ENCODE peak calls at places on chromosomes 3 and 15, in nine cellular contexts. One of them, this sample, is unnamed.

GRCh38 chr15:93221754-93222153 is 132.7 kb upstream of the RGMA start:
- DNase-seq in A549: no peak
- DNase-seq in testis: no peak
- DNase-seq in HepG2: no peak
- DNase-seq in ovary: no peak
- DNase-seq in Peyer's patch: no peak
- DNase-seq in body of pancreas: no peak
- DNase-seq in GM12878: no peak
- DNase-seq in adrenal gland: no peak
- DNase-seq in this sample: no peak

GRCh38 chr3:127035672-127036071 is 52.8 kb downstream of the PLXNA1 start:
- DNase-seq in A549: peak; percentile 33
- DNase-seq in testis: peak; percentile 48
- DNase-seq in HepG2: no peak
- DNase-seq in ovary: peak; percentile 90
- DNase-seq in Peyer's patch: peak; percentile 93
- DNase-seq in body of pancreas: peak; percentile 23
- DNase-seq in GM12878: no peak
- DNase-seq in adrenal gland: peak; percentile 93
- DNase-seq in this sample: peak; percentile 96

GRCh38 chr15:91887321-91887720 is 33.8 kb downstream of the SLCO3A1 start:
- DNase-seq in A549: no peak
- DNase-seq in testis: peak; percentile 54
- DNase-seq in HepG2: no peak
- DNase-seq in ovary: no peak
- DNase-seq in Peyer's patch: no peak
- DNase-seq in body of pancreas: no peak
- DNase-seq in GM12878: no peak
- DNase-seq in adrenal gland: no peak
- DNase-seq in this sample: no peak

GRCh38 chr3:76044601-76045600 is 259.6 kb upstream of the ZNF717 start:
- DNase-seq in A549: no peak
- DNase-seq in testis: peak; percentile 79
- DNase-seq in HepG2: no peak
- DNase-seq in ovary: no peak
- DNase-seq in Peyer's patch: peak; percentile 46
- DNase-seq in body of pancreas: peak; percentile 23
- DNase-seq in GM12878: no peak
- DNase-seq in adrenal gland: peak; percentile 41
- DNase-seq in this sample: no peak

GRCh38 chr3:105807146-105807545 is 61.7 kb downstream of the CBLB start:
- DNase-seq in A549: no peak
- DNase-seq in testis: no peak
- DNase-seq in HepG2: no peak
- DNase-seq in ovary: no peak
- DNase-seq in Peyer's patch: no peak
- DNase-seq in body of pancreas: no peak
- DNase-seq in GM12878: no peak
- DNase-seq in adrenal gland: no peak
- DNase-seq in this sample: no peak

GRCh38 chr3:58062469-58062868 is 54.2 kb downstream of the FLNB start:
- DNase-seq in A549: no peak
- DNase-seq in testis: no peak
- DNase-seq in HepG2: no peak
- DNase-seq in ovary: no peak
- DNase-seq in Peyer's patch: no peak
- DNase-seq in body of pancreas: no peak
- DNase-seq in GM12878: no peak
- DNase-seq in adrenal gland: no peak
- DNase-seq in this sample: no peak

GRCh38 chr3:15629860-15630597 is 28.5 kb downstream of the BTD start:
- DNase-seq in A549: peak; percentile 82
- DNase-seq in testis: peak; percentile 78
- DNase-seq in HepG2: peak; percentile 62
- DNase-seq in ovary: peak; percentile 72
- DNase-seq in Peyer's patch: peak; percentile 87
- DNase-seq in body of pancreas: peak; percentile 65
- DNase-seq in GM12878: peak; percentile 83
- DNase-seq in adrenal gland: peak; percentile 76
- DNase-seq in this sample: peak; percentile 70

GRCh38 chr3:57079221-57079831 is 18.9 kb downstream of the SPATA12 start:
- DNase-seq in A549: peak; percentile 47
- DNase-seq in testis: peak; percentile 74
- DNase-seq in HepG2: peak; percentile 28
- DNase-seq in ovary: peak; percentile 64
- DNase-seq in Peyer's patch: peak; percentile 49
- DNase-seq in body of pancreas: peak; percentile 48
- DNase-seq in GM12878: no peak
- DNase-seq in adrenal gland: peak; percentile 40
- DNase-seq in this sample: no peak

GRCh38 chr3:168442502-168442901 is 346.8 kb upstream of the GOLIM4 start:
- DNase-seq in A549: no peak
- DNase-seq in testis: no peak
- DNase-seq in HepG2: no peak
- DNase-seq in ovary: no peak
- DNase-seq in Peyer's patch: no peak
- DNase-seq in body of pancreas: no peak
- DNase-seq in GM12878: no peak
- DNase-seq in adrenal gland: no peak
- DNase-seq in this sample: no peak

GRCh38 chr15:63156708-63157065 is 590 bp downstream of the RPS27L start:
- DNase-seq in A549: no peak
- DNase-seq in testis: peak; percentile 70
- DNase-seq in HepG2: peak; percentile 25
- DNase-seq in ovary: peak; percentile 29
- DNase-seq in Peyer's patch: peak; percentile 79
- DNase-seq in body of pancreas: peak; percentile 26
- DNase-seq in GM12878: no peak
- DNase-seq in adrenal gland: peak; percentile 72
- DNase-seq in this sample: peak; percentile 38

GRCh38 chr3:136353461-136353860 is 103.3 kb downstream of the PCCB start:
- DNase-seq in A549: no peak
- DNase-seq in testis: no peak
- DNase-seq in HepG2: no peak
- DNase-seq in ovary: no peak
- DNase-seq in Peyer's patch: no peak
- DNase-seq in body of pancreas: no peak
- DNase-seq in GM12878: peak; percentile 30
- DNase-seq in adrenal gland: no peak
- DNase-seq in this sample: no peak

GRCh38 chr3:47337656-47338055 is 43.2 kb upstream of the PTPN23 start:
- DNase-seq in A549: no peak
- DNase-seq in testis: no peak
- DNase-seq in HepG2: no peak
- DNase-seq in ovary: no peak
- DNase-seq in Peyer's patch: no peak
- DNase-seq in body of pancreas: no peak
- DNase-seq in GM12878: no peak
- DNase-seq in adrenal gland: no peak
- DNase-seq in this sample: no peak

GRCh38 chr15:50916395-50916794 is 7.9 kb downstream of the AP4E1 start:
- DNase-seq in A549: no peak
- DNase-seq in testis: no peak
- DNase-seq in HepG2: no peak
- DNase-seq in ovary: no peak
- DNase-seq in Peyer's patch: no peak
- DNase-seq in body of pancreas: no peak
- DNase-seq in GM12878: no peak
- DNase-seq in adrenal gland: no peak
- DNase-seq in this sample: no peak

GRCh38 chr3:127113571-127113891 is 79.4 kb upstream of the PRR23E start:
- DNase-seq in A549: no peak
- DNase-seq in testis: no peak
- DNase-seq in HepG2: peak; percentile 95
- DNase-seq in ovary: no peak
- DNase-seq in Peyer's patch: no peak
- DNase-seq in body of pancreas: no peak
- DNase-seq in GM12878: no peak
- DNase-seq in adrenal gland: no peak
- DNase-seq in this sample: no peak

GRCh38 chr3:140007081-140007480 is 72.1 kb downstream of the CLSTN2 start:
- DNase-seq in A549: no peak
- DNase-seq in testis: no peak
- DNase-seq in HepG2: no peak
- DNase-seq in ovary: no peak
- DNase-seq in Peyer's patch: no peak
- DNase-seq in body of pancreas: no peak
- DNase-seq in GM12878: no peak
- DNase-seq in adrenal gland: no peak
- DNase-seq in this sample: no peak

GRCh38 chr3:29284578-29284977 is 3.7 kb downstream of the RBMS3 start:
- DNase-seq in A549: no peak
- DNase-seq in testis: no peak
- DNase-seq in HepG2: no peak
- DNase-seq in ovary: no peak
- DNase-seq in Peyer's patch: no peak
- DNase-seq in body of pancreas: no peak
- DNase-seq in GM12878: no peak
- DNase-seq in adrenal gland: no peak
- DNase-seq in this sample: no peak
- H3K4me3 ChIP-seq in A549: no peak overlapping the region
- H3K4me3 ChIP-seq in testis: peak overlapping the region; percentile 57
- H3K4me3 ChIP-seq in HepG2: no peak overlapping the region
- H3K4me3 ChIP-seq in ovary: peak overlapping the region; percentile 53
- H3K4me3 ChIP-seq in Peyer's patch: no peak overlapping the region
- H3K4me3 ChIP-seq in body of pancreas: no peak overlapping the region
- H3K4me3 ChIP-seq in GM12878: no peak overlapping the region
- H3K4me3 ChIP-seq in adrenal gland: peak overlapping the region; percentile 77
- H3K4me3 ChIP-seq in this sample: no peak overlapping the region

GRCh38 chr15:37099321-37100108 is 834 bp downstream of the MEIS2 start:
- DNase-seq in A549: peak; percentile 15
- DNase-seq in testis: peak; percentile 37
- DNase-seq in HepG2: peak; percentile 66
- DNase-seq in ovary: peak; percentile 56
- DNase-seq in Peyer's patch: no peak
- DNase-seq in body of pancreas: peak; percentile 46
- DNase-seq in GM12878: no peak
- DNase-seq in adrenal gland: peak; percentile 73
- DNase-seq in this sample: no peak

GRCh38 chr15:37102315-37103021 is 2.1 kb upstream of the MEIS2 start:
- DNase-seq in A549: peak; percentile 21
- DNase-seq in testis: peak; percentile 37
- DNase-seq in HepG2: no peak
- DNase-seq in ovary: peak; percentile 47
- DNase-seq in Peyer's patch: no peak
- DNase-seq in body of pancreas: no peak
- DNase-seq in GM12878: no peak
- DNase-seq in adrenal gland: peak; percentile 56
- DNase-seq in this sample: no peak

GRCh38 chr15:37103475-37104071 is 3.2 kb upstream of the MEIS2 start:
- DNase-seq in A549: no peak
- DNase-seq in testis: no peak
- DNase-seq in HepG2: no peak
- DNase-seq in ovary: no peak
- DNase-seq in Peyer's patch: no peak
- DNase-seq in body of pancreas: no peak
- DNase-seq in GM12878: no peak
- DNase-seq in adrenal gland: peak; percentile 36
- DNase-seq in this sample: no peak

GRCh38 chr15:37100109-37100873 is at the start of gene MEIS2:
- DNase-seq in A549: peak; percentile 79
- DNase-seq in testis: peak; percentile 92
- DNase-seq in HepG2: peak; percentile 83
- DNase-seq in ovary: peak; percentile 95
- DNase-seq in Peyer's patch: peak; percentile 85
- DNase-seq in body of pancreas: peak; percentile 90
- DNase-seq in GM12878: peak; percentile 37
- DNase-seq in adrenal gland: peak; percentile 96
- DNase-seq in this sample: peak; percentile 97

GRCh38 chr15:37101634-37102314 is 1.4 kb upstream of the MEIS2 start:
- DNase-seq in A549: peak; percentile 66
- DNase-seq in testis: peak; percentile 86
- DNase-seq in HepG2: peak; percentile 51
- DNase-seq in ovary: peak; percentile 81
- DNase-seq in Peyer's patch: peak; percentile 69
- DNase-seq in body of pancreas: peak; percentile 74
- DNase-seq in GM12878: no peak
- DNase-seq in adrenal gland: peak; percentile 87
- DNase-seq in this sample: peak; percentile 95
- TF ChIP-seq POLR2A in A549: peak; percentile 72
- TF ChIP-seq POLR2A in testis: no peak
- TF ChIP-seq POLR2A in HepG2: peak; percentile 78
- TF ChIP-seq POLR2A in ovary: no peak
- TF ChIP-seq POLR2A in Peyer's patch: no peak
- TF ChIP-seq POLR2A in body of pancreas: no peak
- TF ChIP-seq POLR2A in GM12878: peak; percentile 55
- TF ChIP-seq POLR2A in adrenal gland: peak; percentile 79
- TF ChIP-seq POLR2A in this sample: no peak

GRCh38 chr15:41971089-41971892 is 1.1 kb downstream of the EHD4 start:
- DNase-seq in A549: peak; percentile 38
- DNase-seq in testis: peak; percentile 62
- DNase-seq in HepG2: peak; percentile 61
- DNase-seq in ovary: peak; percentile 61
- DNase-seq in Peyer's patch: peak; percentile 81
- DNase-seq in body of pancreas: peak; percentile 65
- DNase-seq in GM12878: peak; percentile 89
- DNase-seq in adrenal gland: peak; percentile 68
- DNase-seq in this sample: no peak
- TF ChIP-seq CTCF in A549: no peak
- TF ChIP-seq CTCF in testis: no peak
- TF ChIP-seq CTCF in HepG2: no peak
- TF ChIP-seq CTCF in ovary: no peak
- TF ChIP-seq CTCF in Peyer's patch: no peak
- TF ChIP-seq CTCF in body of pancreas: no peak
- TF ChIP-seq CTCF in GM12878: no peak
- TF ChIP-seq CTCF in adrenal gland: no peak
- TF ChIP-seq CTCF in this sample: no peak

GRCh38 chr3:186802701-186803100 is 3.6 kb downstream of the RFC4 start:
- DNase-seq in A549: no peak
- DNase-seq in testis: no peak
- DNase-seq in HepG2: no peak
- DNase-seq in ovary: no peak
- DNase-seq in Peyer's patch: no peak
- DNase-seq in body of pancreas: no peak
- DNase-seq in GM12878: no peak
- DNase-seq in adrenal gland: no peak
- DNase-seq in this sample: no peak

GRCh38 chr3:186810597-186810996 is 4.3 kb upstream of the RFC4 start:
- DNase-seq in A549: no peak
- DNase-seq in testis: no peak
- DNase-seq in HepG2: no peak
- DNase-seq in ovary: no peak
- DNase-seq in Peyer's patch: no peak
- DNase-seq in body of pancreas: no peak
- DNase-seq in GM12878: no peak
- DNase-seq in adrenal gland: no peak
- DNase-seq in this sample: no peak

GRCh38 chr3:186806173-186807055 is at the start of gene RFC4:
- DNase-seq in A549: peak; percentile 63
- DNase-seq in testis: peak; percentile 91
- DNase-seq in HepG2: peak; percentile 72
- DNase-seq in ovary: peak; percentile 84
- DNase-seq in Peyer's patch: peak; percentile 95
- DNase-seq in body of pancreas: peak; percentile 86
- DNase-seq in GM12878: no peak
- DNase-seq in adrenal gland: peak; percentile 79
- DNase-seq in this sample: peak; percentile 96

DNA sequence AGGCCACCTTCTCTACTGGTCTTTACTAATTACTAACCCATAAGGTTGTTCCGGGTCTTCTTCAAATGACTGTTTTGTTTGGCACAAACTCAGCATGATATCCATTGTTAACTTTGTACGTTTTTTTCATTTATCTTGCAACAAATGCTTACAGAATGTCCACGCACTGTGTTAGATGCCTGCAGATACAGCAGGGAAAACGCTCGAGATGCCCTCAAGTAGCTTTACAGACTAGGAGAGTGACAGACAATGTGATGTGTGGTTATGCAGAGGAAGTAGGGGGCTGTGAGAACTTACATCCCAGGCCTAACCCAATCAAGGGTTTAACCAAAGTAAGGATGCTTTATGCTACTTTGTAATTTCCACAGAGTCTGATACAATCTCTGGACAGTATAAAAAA is 949 bp upstream of the RFC4 start:
- DNase-seq in A549: no peak
- DNase-seq in testis: no peak
- DNase-seq in HepG2: no peak
- DNase-seq in ovary: no peak
- DNase-seq in Peyer's patch: no peak
- DNase-seq in body of pancreas: no peak
- DNase-seq in GM12878: no peak
- DNase-seq in adrenal gland: no peak
- DNase-seq in this sample: no peak
- H3K4me3 ChIP-seq in A549: peak overlapping the region; percentile 67
- H3K4me3 ChIP-seq in testis: no peak overlapping the region
- H3K4me3 ChIP-seq in HepG2: peak overlapping the region; percentile 73
- H3K4me3 ChIP-seq in ovary: peak overlapping the region; percentile 50
- H3K4me3 ChIP-seq in Peyer's patch: peak overlapping the region; percentile 60
- H3K4me3 ChIP-seq in body of pancreas: no peak overlapping the region
- H3K4me3 ChIP-seq in GM12878: peak overlapping the region; percentile 78
- H3K4me3 ChIP-seq in adrenal gland: peak overlapping the region; percentile 76
- H3K4me3 ChIP-seq in this sample: no peak overlapping the region